ENCODE peak calls at places on chromosome 12, in six cellular contexts. J, K, P, F, A and X are unnamed samples. For H3K4me1, the result is how much of the 10 kb centered on the place peaks cover.

GRCh38 chr12:104410326-104410725 is 46.4 kb upstream of the CHST11 start:
- DNase-seq in J (no peak), K (no peak), P (no peak), F (no peak), A (no peak), X (no peak)

GRCh38 chr12:91633734-91634357 is 451.2 kb upstream of the DCN start:
- DNase-seq in J (no peak), K (no peak), P (no peak), F (no peak), A (no peak), X (no peak)

GRCh38 chr12:116276433-116277216 is 868 bp downstream of the MED13L start:
- DNase-seq in J (peak), K (peak), P (peak), F (peak), A (peak), X (peak)

GRCh38 chr12:110965574-110965973 is 45.2 kb upstream of the MYL2 start:
- DNase-seq in J (no peak), K (no peak), P (no peak), F (no peak), A (no peak), X (no peak)

GRCh38 chr12:132285991-132286681 is 43.3 kb downstream of the GALNT9 start:
- DNase-seq in J (peak), K (peak), P (peak), F (peak), A (no peak), X (peak)

GRCh38 chr12:125861299-125862281 is 796.4 kb downstream of the AACS start:
- DNase-seq in J (no peak), K (no peak), P (peak), F (peak), A (no peak), X (peak)

GRCh38 chr12:90978117-90978770 is 23.3 kb upstream of the CCER1 start:
- DNase-seq in J (peak), K (peak), P (no peak), F (no peak), A (no peak), X (no peak)

GRCh38 chr12:106170285-106170684 is 31.5 kb upstream of the NUAK1 start:
- DNase-seq in J (no peak), K (peak), P (no peak), F (no peak), A (no peak), X (peak)

GRCh38 chr12:52082988-52083637 is 3.6 kb downstream of the SMIM41 start:
- DNase-seq in J (peak), K (peak), P (peak), F (no peak), A (no peak), X (peak)

GRCh38 chr12:19234991-19235876 is 105.7 kb downstream of the PLEKHA5 start:
- DNase-seq in J (no peak), K (peak), P (no peak), F (no peak), A (no peak), X (no peak)

GRCh38 chr12:123267991-123268843 is 3.4 kb downstream of the CDK2AP1 start:
- DNase-seq in J (peak), K (no peak), P (peak), F (no peak), A (no peak), X (no peak)

GRCh38 chr12:32983332-32983731 is 86.8 kb upstream of the PKP2 start:
- DNase-seq in J (no peak), K (no peak), P (no peak), F (no peak), A (no peak), X (no peak)

GRCh38 chr12:49818241-49818640 is 10.0 kb downstream of the NCKAP5L start:
- DNase-seq in J (no peak), K (no peak), P (no peak), F (no peak), A (no peak), X (no peak)

GRCh38 chr12:54195736-54196347 is 7.1 kb upstream of the SMUG1 start:
- DNase-seq in J (peak), K (peak), P (no peak), F (no peak), A (no peak), X (no peak)

GRCh38 chr12:57619434-57620244 is 8.4 kb downstream of the ARHGEF25 start:
- DNase-seq in J (peak), K (no peak), P (no peak), F (no peak), A (no peak), X (no peak)

GRCh38 chr12:62256408-62257079 is 3.7 kb upstream of the USP15 start:
- DNase-seq in J (no peak), K (peak), P (no peak), F (no peak), A (no peak), X (no peak)

GRCh38 chr12:6178981-6179761 is 21.0 kb upstream of the CD9 start:
- DNase-seq in J (no peak), K (peak), P (no peak), F (no peak), A (no peak), X (no peak)

GRCh38 chr12:69330475-69331473 is 17.4 kb upstream of the LYZ start:
- DNase-seq in J (peak), K (peak), P (no peak), F (peak), A (no peak), X (peak)

GRCh38 chr12:90226211-90226610 is 517.6 kb upstream of the ATP2B1 start:
- DNase-seq in J (no peak), K (no peak), P (no peak), F (no peak), A (no peak), X (no peak)

GRCh38 chr12:111749391-111749790 is 17.3 kb upstream of the ALDH2 start:
- DNase-seq in J (no peak), K (no peak), P (no peak), F (no peak), A (no peak), X (no peak)

GRCh38 chr12:109736552-109737108 is 23.0 kb downstream of the FAM222A start:
- DNase-seq in J (peak), K (peak), P (peak), F (no peak), A (peak), X (peak)

GRCh38 chr12:94704452-94704871 is 54.1 kb upstream of the TMCC3 start:
- DNase-seq in J (peak), K (peak), P (no peak), F (peak), A (peak), X (peak)

GRCh38 chr12:65937806-65938205 is 113.5 kb downstream of the HMGA2 start:
- DNase-seq in J (no peak), K (no peak), P (no peak), F (no peak), A (no peak), X (no peak)

GRCh38 chr12:15527201-15527782 is 205.0 kb downstream of the PTPRO start:
- DNase-seq in J (no peak), K (peak), P (peak), F (no peak), A (no peak), X (no peak)

GRCh38 chr12:45768194-45768593 is 38.7 kb downstream of the ARID2 start:
- DNase-seq in J (no peak), K (no peak), P (no peak), F (no peak), A (no peak), X (no peak)

GRCh38 chr12:59036973-59037807 is 116.9 kb upstream of the LRIG3 start:
- DNase-seq in J (no peak), K (peak), P (no peak), F (no peak), A (no peak), X (no peak)

GRCh38 chr12:100779191-100779590 is 15.4 kb upstream of the ANO4 start:
- DNase-seq in J (no peak), K (no peak), P (no peak), F (no peak), A (no peak), X (no peak)

GRCh38 chr12:92340441-92341332 is 195.0 kb upstream of the BTG1 start:
- DNase-seq in J (no peak), K (no peak), P (no peak), F (no peak), A (no peak), X (no peak)

GRCh38 chr12:66288121-66288520 is 14.2 kb upstream of the HELB start:
- DNase-seq in J (no peak), K (no peak), P (no peak), F (no peak), A (no peak), X (no peak)

GRCh38 chr12:128449146-128449894 is 182.3 kb downstream of the TMEM132C start:
- DNase-seq in J (no peak), K (no peak), P (no peak), F (no peak), A (no peak), X (no peak)

GRCh38 chr12:64723630-64724029 is 35.6 kb downstream of the GNS start:
- DNase-seq in J (no peak), K (no peak), P (no peak), F (no peak), A (no peak), X (no peak)

GRCh38 chr12:6360578-6361490 is 14.5 kb downstream of the SCNN1A start:
- DNase-seq in J (no peak), K (no peak), P (no peak), F (no peak), A (no peak), X (no peak)

GRCh38 chr12:26126340-26127284 is 1.8 kb upstream of the BHLHE41 start:
- DNase-seq in J (peak), K (peak), P (peak), F (peak), A (peak), X (peak)

GRCh38 chr12:54388214-54389138 is 3.9 kb upstream of the ZNF385A start:
- DNase-seq in J (no peak), K (no peak), P (no peak), F (no peak), A (no peak), X (no peak)

GRCh38 chr12:80033457-80033856 is 65.9 kb upstream of the OTOGL start:
- DNase-seq in J (no peak), K (peak), P (no peak), F (no peak), A (peak), X (no peak)

GRCh38 chr12:124655317-124656213 is 88.2 kb upstream of the NCOR2 start:
- DNase-seq in J (peak), K (peak), P (peak), F (no peak), A (peak), X (peak)

GRCh38 chr12:96294831-96295230 is 100.7 kb downstream of the ELK3 start:
- DNase-seq in J (no peak), K (peak), P (no peak), F (no peak), A (no peak), X (no peak)

DNA sequence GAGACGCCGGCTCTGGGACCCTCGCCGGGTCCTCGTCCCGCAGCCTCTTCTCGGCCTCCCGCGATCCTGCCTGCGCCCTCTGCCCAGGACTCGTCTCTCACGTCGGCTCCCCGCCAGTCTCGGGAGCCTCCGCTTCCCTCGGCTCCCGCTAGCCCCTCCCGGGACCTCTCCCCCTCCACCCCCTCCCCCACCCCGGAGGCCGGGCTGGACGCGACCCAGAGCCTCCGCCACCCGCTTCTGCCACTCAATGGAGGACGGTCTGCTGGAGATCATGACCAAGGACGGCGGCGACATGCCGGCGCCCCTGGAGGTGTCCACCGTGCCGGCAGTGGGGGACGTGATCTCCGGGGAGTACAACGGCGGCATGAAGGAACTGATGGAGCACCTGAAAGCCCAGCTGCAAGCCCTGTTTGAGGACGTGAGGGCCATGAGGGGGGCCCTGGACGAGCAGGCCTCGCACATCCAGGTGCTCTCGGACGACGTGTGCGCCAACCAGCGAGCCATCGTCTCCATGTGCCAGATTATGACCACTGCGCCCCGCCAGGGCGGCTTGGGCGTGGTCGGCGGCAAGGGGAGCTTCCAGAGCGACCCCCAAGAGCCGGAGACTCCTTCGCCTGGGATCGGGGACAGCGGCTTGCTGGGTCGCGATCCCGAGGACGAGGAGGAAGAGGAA is 568 bp downstream of the CCDC184 start:
- DNase-seq in J (no peak), K (no peak), P (no peak), F (no peak), A (no peak), X (no peak)
- TF ChIP-seq CTCF in J (no peak), K (no peak), P (no peak), F (no peak), A (no peak), X (no peak)

DNA sequence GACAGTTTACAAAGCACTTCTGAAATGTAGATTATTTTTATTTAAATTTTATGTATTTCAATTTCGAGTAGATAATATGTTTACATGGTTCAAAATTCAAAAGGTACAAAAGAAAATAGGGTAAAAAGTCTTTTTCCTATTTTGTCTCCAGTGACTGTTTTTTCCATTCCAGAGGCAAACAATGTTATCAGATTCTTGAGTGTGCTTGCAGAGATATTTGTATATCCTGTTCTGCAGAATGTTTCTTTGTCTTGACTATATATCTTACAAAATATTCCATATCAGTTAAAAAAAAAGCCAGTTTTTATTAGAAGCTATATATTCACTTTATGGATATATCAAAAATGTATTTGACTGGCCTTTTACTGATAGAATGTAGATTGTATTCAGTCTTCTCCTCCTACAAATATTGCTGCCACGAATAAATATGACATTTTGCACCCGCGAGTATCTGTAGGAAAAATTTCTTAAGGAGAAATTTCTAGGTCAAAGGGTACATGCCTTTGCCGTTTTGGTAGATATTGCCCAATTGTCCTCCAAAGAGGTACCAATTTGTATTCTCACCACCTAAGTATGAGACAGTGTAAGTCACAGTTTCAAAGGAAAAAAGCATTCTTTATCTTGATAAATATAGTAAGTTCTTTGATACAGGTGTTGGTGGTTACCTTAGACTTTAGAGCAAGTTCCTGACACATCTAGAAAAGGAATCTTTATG is 2.2 kb downstream of the KLRG1 start:
- DNase-seq in J (no peak), K (no peak), P (no peak), F (no peak), A (no peak), X (no peak)
- H3K4me3 ChIP-seq in J (no peak), K (no peak), P (peak), F (no peak), A (no peak), X (no peak)

DNA sequence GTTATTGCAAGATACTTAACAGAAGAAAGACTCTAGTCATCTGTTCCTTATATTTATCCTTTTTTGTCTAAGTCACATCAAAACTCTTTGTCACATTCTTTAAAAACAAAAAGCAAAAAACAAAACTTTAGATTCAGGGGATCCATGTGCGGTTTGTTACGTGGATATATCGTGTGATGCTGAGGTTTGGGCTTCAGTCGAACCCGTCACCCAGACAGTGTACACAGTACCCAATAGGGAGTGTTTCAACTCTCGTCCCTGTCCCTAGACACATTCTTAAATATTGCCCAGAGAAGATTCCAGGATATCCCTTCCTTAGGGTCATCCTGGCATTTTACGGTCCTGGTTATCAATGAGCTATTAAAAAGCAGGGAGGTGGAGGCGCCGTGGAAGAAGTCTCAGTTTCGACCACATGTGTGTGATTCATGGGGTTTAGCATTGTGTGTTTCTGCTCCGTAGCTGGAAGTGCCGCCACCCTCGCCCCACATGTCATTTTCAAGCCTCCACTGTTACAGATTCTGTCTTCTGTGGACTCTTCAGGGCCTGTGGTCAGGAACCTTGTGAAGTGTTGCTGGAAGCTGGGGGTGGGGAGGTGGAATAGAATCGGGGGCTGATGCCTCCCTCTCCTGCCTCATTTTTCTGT is 19.9 kb downstream of the CCND2 start:
- DNase-seq in J (no peak), K (no peak), P (no peak), F (no peak), A (no peak), X (no peak)
- H3K4me1 ChIP-seq in J (under half), K (under half), P (half or more), F (under half), A (under half), X (under half)

GRCh38 chr12:121916719-121917118 is 1.7 kb upstream of the CFAP251 start:
- DNase-seq in J (peak), K (peak), P (no peak), F (no peak), A (peak), X (no peak)
- TF ChIP-seq CTCF in J (peak), K (peak), P (peak), F (no peak), A (no peak), X (no peak)

GRCh38 chr12:17148706-17149105 is 542.7 kb upstream of the LMO3 start:
- DNase-seq in J (no peak), K (no peak), P (no peak), F (no peak), A (no peak), X (no peak)

GRCh38 chr12:17151917-17152316 is 546.0 kb upstream of the LMO3 start:
- DNase-seq in J (peak), K (no peak), P (no peak), F (no peak), A (no peak), X (no peak)
- H3K4me3 ChIP-seq in J (no peak), K (no peak), P (no peak), F (no peak), A (no peak), X (no peak)

GRCh38 chr12:75715682-75716081 is 204.3 kb upstream of the KRR1 start:
- DNase-seq in J (no peak), K (no peak), P (no peak), F (no peak), A (no peak), X (no peak)

GRCh38 chr12:75714462-75715322 is 203.3 kb upstream of the KRR1 start:
- DNase-seq in J (no peak), K (peak), P (no peak), F (no peak), A (no peak), X (no peak)

GRCh38 chr12:75720807-75721206 is 209.4 kb upstream of the KRR1 start:
- DNase-seq in J (no peak), K (no peak), P (no peak), F (peak), A (no peak), X (peak)

GRCh38 chr12:75715323-75715644 is 203.9 kb upstream of the KRR1 start:
- DNase-seq in J (no peak), K (no peak), P (no peak), F (no peak), A (no peak), X (no peak)

GRCh38 chr12:75717902-75718301 is 206.5 kb upstream of the KRR1 start:
- DNase-seq in J (no peak), K (no peak), P (no peak), F (no peak), A (no peak), X (no peak)
- H3K4me1 ChIP-seq in J (under half), K (under half), P (under half), F (under half), A (under half), X (under half)

DNA sequence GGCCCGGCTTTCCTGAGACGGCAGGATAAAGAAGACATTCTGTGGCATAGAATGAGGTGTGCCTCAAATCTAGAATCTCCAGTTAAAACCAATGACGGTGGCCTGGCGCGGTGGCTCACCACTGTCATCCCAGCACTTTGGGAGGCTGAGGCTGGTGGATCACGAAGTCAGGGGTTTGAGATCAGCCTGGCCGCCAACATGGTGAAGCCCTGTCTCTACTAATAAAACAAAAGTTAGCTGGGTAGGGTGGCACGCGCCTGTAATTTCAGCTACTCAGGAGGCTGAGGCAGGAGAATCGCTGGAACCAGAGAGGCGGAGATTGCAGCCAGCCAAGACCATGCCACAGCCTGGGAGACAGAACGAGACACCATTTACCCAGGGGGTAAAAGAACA is 193.6 kb downstream of the ALG10 start:
- DNase-seq in J (no peak), K (no peak), P (no peak), F (no peak), A (no peak), X (no peak)
- TF ChIP-seq CTCF in J (no peak), K (no peak), P (no peak), F (no peak), A (no peak), X (no peak)